ENCODE peak calls at places on chromosomes 2 and 18, in seven cellular contexts. G, J, L, I, S, P and Q are unnamed samples.

GRCh38 chr2:168649105-168649504 is 153.3 kb upstream of the NOSTRIN start:
- DNase-seq in L (peak; percentile 50), S (peak; percentile 57), J (no peak), I (no peak), G (no peak), P (no peak), Q (no peak)

GRCh38 chr2:13696601-13697000 is 935.9 kb upstream of the LRATD1 start:
- DNase-seq in P (no peak), I (no peak), S (no peak), J (no peak), G (no peak), L (no peak), Q (no peak)

GRCh38 chr2:26344581-26345283 is 1.2 kb upstream of the SELENOI start:
- DNase-seq in L (no peak), P (peak; percentile 32), S (no peak), J (no peak), I (peak; percentile 72), G (peak; percentile 34), Q (no peak)

GRCh38 chr2:20050712-20051517 is 513 bp downstream of the LAPTM4A start:
- DNase-seq in L (peak; percentile 52), J (peak; percentile 13), G (peak; percentile 84), I (peak; percentile 63), S (peak; percentile 73), P (no peak), Q (peak; percentile 39)

GRCh38 chr2:70715161-70715985 is 52.6 kb downstream of the ADD2 start:
- DNase-seq in L (no peak), P (no peak), G (no peak), J (no peak), S (no peak), I (no peak), Q (no peak)

GRCh38 chr2:230619471-230619870 is 93.2 kb upstream of the CAB39 start:
- DNase-seq in J (no peak), I (no peak), S (no peak), G (no peak), P (no peak), L (no peak), Q (no peak)

GRCh38 chr2:236663267-236663666 is 93.6 kb downstream of the ACKR3 start:
- DNase-seq in J (no peak), L (no peak), I (peak; percentile 44), S (peak; percentile 90), P (no peak), G (peak; percentile 71), Q (peak; percentile 41)

GRCh38 chr18:48351216-48352050 is 57.8 kb downstream of the ZBTB7C start:
- DNase-seq in I (no peak), S (no peak), G (no peak), J (no peak), L (no peak), P (no peak), Q (no peak)

GRCh38 chr2:18677280-18677679 is 87.9 kb upstream of the NT5C1B start:
- DNase-seq in G (no peak), P (no peak), I (no peak), L (no peak), J (no peak), S (no peak), Q (no peak)

GRCh38 chr2:216234106-216234505 is 125.0 kb downstream of the XRCC5 start:
- DNase-seq in G (no peak), L (no peak), P (no peak), J (no peak), S (no peak), I (no peak), Q (no peak)

GRCh38 chr2:24360050-24360962 is at the start of gene ITSN2:
- DNase-seq in I (peak; percentile 66), S (peak; percentile 94), J (peak; percentile 70), L (peak; percentile 93), P (peak; percentile 72), G (peak; percentile 88), Q (peak; percentile 94)

GRCh38 chr18:32488078-32488477 is 17.4 kb upstream of the GAREM1 start:
- DNase-seq in P (no peak), S (no peak), I (no peak), G (no peak), J (no peak), L (no peak), Q (no peak)

GRCh38 chr2:134718095-134718955 is 475 bp downstream of the TMEM163 start:
- DNase-seq in S (peak; percentile 68), P (peak; percentile 11), I (no peak), G (peak; percentile 29), J (no peak), L (peak; percentile 62), Q (peak; percentile 33)

GRCh38 chr2:185219981-185220380 is 518.6 kb upstream of the FSIP2 start:
- DNase-seq in L (no peak), S (no peak), G (peak; percentile 39), J (no peak), P (no peak), I (peak; percentile 2), Q (no peak)

GRCh38 chr18:23183356-23184150 is 48.3 kb downstream of the CABLES1 start:
- DNase-seq in I (no peak), P (no peak), L (no peak), J (no peak), G (peak; percentile 49), S (no peak), Q (peak; percentile 76)